ENCODE peak calls at places on chromosomes 1 and 21, in seven cellular contexts. X is RWPE2, W is omental fat pad, P is MCF 10A, Y is neural crest cell, H is AG09319, F is progenitor cell of endocrine pancreas. M is an unnamed sample.

GRCh38 chr1:187987236-187987776 is 1158.6 kb downstream of the PLA2G4A start:
- DNase-seq in X (no peak), W (no peak), P (no peak), Y (no peak), H (no peak), F (no peak), M (no peak)

GRCh38 chr1:12076425-12077005 is 13.4 kb downstream of the TNFRSF8 start:
- DNase-seq in X (no peak), W (no peak), P (no peak), Y (no peak), H (no peak), F (no peak), M (peak)

GRCh38 chr1:109659997-109660755 is 4.3 kb downstream of the GSTM4 start:
- DNase-seq in X (no peak), W (no peak), P (no peak), Y (no peak), H (no peak), F (no peak), M (peak)

GRCh38 chr1:246506785-246507639 is at the start of gene SMYD3:
- DNase-seq in X (no peak), W (no peak), P (peak), Y (peak), H (peak), F (peak), M (no peak)

GRCh38 chr1:66624412-66625060 is 90.6 kb downstream of the SGIP1 start:
- DNase-seq in X (no peak), W (no peak), P (peak), Y (no peak), H (peak), F (no peak), M (no peak)

GRCh38 chr1:68623700-68624099 is 126.8 kb upstream of the DEPDC1 start:
- DNase-seq in X (no peak), W (no peak), P (peak), Y (no peak), H (no peak), F (no peak), M (no peak)

GRCh38 chr1:42211224-42211623 is 46.7 kb upstream of the GUCA2A start:
- DNase-seq in X (no peak), W (no peak), P (no peak), Y (no peak), H (no peak), F (no peak), M (no peak)

GRCh38 chr1:231318015-231318355 is 19.7 kb downstream of the EXOC8 start:
- DNase-seq in X (no peak), W (no peak), P (no peak), Y (no peak), H (no peak), F (no peak), M (no peak)

GRCh38 chr1:160558679-160559078 is 20.6 kb downstream of the CD84 start:
- DNase-seq in X (no peak), W (no peak), P (no peak), Y (no peak), H (no peak), F (no peak), M (no peak)

GRCh38 chr1:15902882-15903281 is 55.4 kb downstream of the SPEN start:
- DNase-seq in X (no peak), W (no peak), P (no peak), Y (no peak), H (no peak), F (no peak), M (no peak)

GRCh38 chr1:157277281-157277680 is 139.1 kb upstream of the ETV3 start:
- DNase-seq in X (no peak), W (no peak), P (no peak), Y (no peak), H (no peak), F (no peak), M (no peak)

GRCh38 chr1:219039755-219040154 is 133.9 kb upstream of the LYPLAL1 start:
- DNase-seq in X (no peak), W (no peak), P (no peak), Y (no peak), H (no peak), F (no peak), M (no peak)

GRCh38 chr1:1358433-1359201 is at the start of gene MXRA8:
- DNase-seq in X (peak), W (no peak), P (no peak), Y (no peak), H (peak), F (peak), M (no peak)

GRCh38 chr1:34398205-34398915 is 221.7 kb downstream of the C1orf94 start:
- DNase-seq in X (no peak), W (no peak), P (no peak), Y (no peak), H (no peak), F (no peak), M (no peak)

GRCh38 chr21:44509539-44509938 is 30.5 kb downstream of the KRTAP10-1 start:
- DNase-seq in X (no peak), W (no peak), P (peak), Y (no peak), H (no peak), F (no peak), M (peak)
- TF ChIP-seq CTCF in X (no peak), W (no peak), P (peak), Y (no peak), H (no peak), F (no peak), M (no peak)

GRCh38 chr1:162033445-162033844 is 9.8 kb upstream of the OLFML2B start:
- DNase-seq in X (no peak), W (no peak), P (no peak), Y (no peak), H (no peak), F (no peak), M (no peak)
- TF ChIP-seq CTCF in X (no peak), W (no peak), P (no peak), Y (no peak), H (no peak), F (no peak), M (no peak)

GRCh38 chr1:226719596-226720386 is 19.3 kb downstream of the ITPKB start:
- DNase-seq in X (no peak), W (no peak), P (no peak), Y (no peak), H (no peak), F (no peak), M (no peak)

GRCh38 chr1:226712779-226713420 is 26.2 kb downstream of the ITPKB start:
- DNase-seq in X (no peak), W (no peak), P (no peak), Y (no peak), H (no peak), F (no peak), M (no peak)

GRCh38 chr1:226714148-226714547 is 24.9 kb downstream of the ITPKB start:
- DNase-seq in X (no peak), W (no peak), P (no peak), Y (no peak), H (no peak), F (no peak), M (no peak)

GRCh38 chr1:226716577-226716976 is 22.5 kb downstream of the ITPKB start:
- DNase-seq in X (no peak), W (no peak), P (no peak), Y (no peak), H (no peak), F (no peak), M (no peak)

DNA sequence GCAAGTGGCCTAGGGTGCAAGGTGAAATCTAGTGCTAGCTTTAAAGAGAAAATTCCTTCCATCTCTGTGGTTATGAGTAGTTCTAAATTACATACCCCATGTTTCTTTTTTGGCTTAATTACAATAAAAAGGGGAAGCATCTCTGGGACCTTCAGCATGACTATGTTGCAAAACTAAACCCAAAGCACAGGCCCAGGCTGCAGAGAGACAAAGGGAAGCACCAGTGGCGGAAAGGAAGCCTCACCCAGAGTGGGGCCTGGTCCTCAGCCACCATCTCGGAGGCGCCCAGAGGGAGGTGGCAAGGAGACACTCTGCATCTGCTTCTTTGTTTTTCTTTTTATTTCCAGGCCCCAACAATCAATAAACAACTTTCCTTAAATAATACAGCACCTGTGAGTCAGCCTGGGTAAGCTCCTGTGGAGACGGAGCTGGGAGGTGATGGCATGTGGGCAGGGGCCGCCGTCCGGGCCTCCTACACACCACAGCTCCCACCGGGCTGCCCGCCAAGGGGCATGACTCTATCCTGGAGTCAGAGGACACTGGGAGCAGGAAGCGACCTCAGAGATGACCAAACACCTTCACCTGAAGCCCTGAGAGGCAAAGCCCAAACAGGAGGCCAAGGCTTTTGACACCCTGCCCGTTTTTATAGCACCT is 21.7 kb downstream of the ITPKB start:
- DNase-seq in X (no peak), W (no peak), P (peak), Y (no peak), H (no peak), F (no peak), M (no peak)
- TF ChIP-seq CTCF in X (no peak), W (no peak), P (no peak), Y (no peak), H (no peak), F (no peak), M (no peak)

GRCh38 chr1:201053155-201053860 is 29.8 kb upstream of the KIF21B start:
- DNase-seq in X (no peak), W (no peak), P (no peak), Y (no peak), H (no peak), F (no peak), M (no peak)
- TF ChIP-seq CTCF in X (no peak), W (no peak), P (peak), Y (no peak), H (no peak), F (peak), M (no peak)

DNA sequence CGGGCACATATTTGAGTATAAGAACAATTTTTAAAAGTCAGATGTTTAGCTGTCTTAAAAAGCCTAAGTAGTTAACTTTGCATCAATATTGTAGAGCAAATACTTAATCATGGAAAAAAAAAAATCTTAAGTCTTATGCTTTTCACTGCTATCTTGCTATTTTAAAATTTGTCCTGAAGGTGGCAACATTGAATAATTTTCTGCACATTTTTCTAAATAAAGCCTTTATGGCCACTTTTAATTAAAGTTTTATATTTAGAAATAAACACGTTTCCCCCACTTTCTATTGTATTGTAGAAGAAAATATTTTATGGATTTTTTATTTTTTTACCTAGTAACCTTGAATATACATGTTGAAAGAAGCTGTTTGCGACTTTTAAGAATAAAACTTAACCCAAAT is 198.8 kb downstream of the AMY1C start:
- DNase-seq in X (no peak), W (no peak), P (peak), Y (no peak), H (no peak), F (no peak), M (no peak)
- TF ChIP-seq CTCF in X (peak), W (no peak), P (peak), Y (peak), H (no peak), F (peak), M (peak)

GRCh38 chr1:53732409-53732808 is 6.6 kb downstream of the GLIS1 start:
- DNase-seq in X (no peak), W (no peak), P (no peak), Y (no peak), H (no peak), F (no peak), M (no peak)

GRCh38 chr1:53733447-53733931 is 5.5 kb downstream of the GLIS1 start:
- DNase-seq in X (no peak), W (no peak), P (no peak), Y (no peak), H (no peak), F (no peak), M (no peak)

GRCh38 chr1:53733975-53734649 is 4.9 kb downstream of the GLIS1 start:
- DNase-seq in X (no peak), W (no peak), P (peak), Y (no peak), H (no peak), F (no peak), M (no peak)

GRCh38 chr1:53731779-53732305 is 7.1 kb downstream of the GLIS1 start:
- DNase-seq in X (no peak), W (no peak), P (no peak), Y (no peak), H (no peak), F (no peak), M (no peak)

GRCh38 chr1:53732912-53733317 is 6.0 kb downstream of the GLIS1 start:
- DNase-seq in X (no peak), W (no peak), P (peak), Y (no peak), H (peak), F (no peak), M (no peak)
- TF ChIP-seq CTCF in X (no peak), W (no peak), P (no peak), Y (no peak), H (no peak), F (no peak), M (no peak)

GRCh38 chr1:241532173-241532553 is at the start of gene KMO:
- DNase-seq in X (no peak), W (no peak), P (peak), Y (no peak), H (no peak), F (no peak), M (no peak)

GRCh38 chr1:241533375-241534115 is 1.4 kb downstream of the KMO start:
- DNase-seq in X (no peak), W (no peak), P (peak), Y (no peak), H (no peak), F (no peak), M (no peak)

GRCh38 chr1:241527146-241527545 is 5.0 kb upstream of the KMO start:
- DNase-seq in X (no peak), W (no peak), P (no peak), Y (no peak), H (no peak), F (no peak), M (no peak)

GRCh38 chr1:241532864-241533263 is 686 bp downstream of the KMO start:
- DNase-seq in X (no peak), W (no peak), P (no peak), Y (no peak), H (no peak), F (no peak), M (no peak)

DNA sequence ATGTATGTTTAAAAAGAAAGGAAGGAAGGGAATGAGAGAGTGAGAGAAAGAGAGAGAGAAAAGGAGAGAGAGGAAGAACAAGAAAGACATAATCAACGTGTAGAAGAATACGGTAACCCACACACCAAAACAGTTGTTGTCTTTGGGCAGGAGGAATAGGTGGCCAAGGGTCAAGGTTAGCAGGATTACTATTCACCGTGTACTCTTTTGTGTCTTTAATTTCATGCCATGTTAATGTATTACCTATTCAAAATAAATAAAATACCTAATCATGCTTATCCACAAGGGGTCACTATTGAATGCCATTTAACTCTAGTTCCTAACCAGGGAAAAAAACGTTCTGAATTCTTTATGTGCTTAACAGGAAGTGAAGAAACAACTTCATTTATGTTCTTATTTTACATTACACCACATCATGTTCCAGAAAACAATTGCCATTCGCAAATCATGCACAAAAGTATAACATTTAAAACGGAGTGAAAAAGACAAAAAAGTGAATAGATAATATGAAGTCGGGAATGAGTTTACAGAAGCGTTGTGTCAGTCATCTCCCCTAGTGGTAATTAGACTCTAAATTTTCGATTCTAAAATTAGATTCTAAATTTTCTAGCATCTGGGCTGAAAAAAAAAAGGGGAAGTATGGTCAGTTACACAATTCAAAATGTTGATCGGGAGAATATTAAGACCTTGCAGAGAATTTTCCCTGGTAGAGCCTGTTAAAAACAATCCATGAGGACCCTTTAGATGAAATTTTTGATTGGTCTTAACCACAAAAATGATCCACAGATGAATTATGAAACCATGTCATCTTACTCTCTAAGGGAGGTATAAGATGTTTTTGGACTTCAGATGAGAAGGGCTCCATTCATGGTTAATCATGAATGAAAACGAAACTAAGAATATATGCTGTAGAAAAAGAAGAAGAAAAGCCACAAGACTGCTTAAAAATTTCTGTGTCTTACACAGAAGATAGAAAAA is 694 bp upstream of the KMO start:
- DNase-seq in X (no peak), W (no peak), P (peak), Y (no peak), H (peak), F (no peak), M (no peak)
- TF ChIP-seq CTCF in X (peak), W (no peak), P (peak), Y (peak), H (peak), F (peak), M (peak)

M was measured in chondrocyte.